ENCODE peak calls at places on chromosome 9, in seven cellular contexts. One of them, this sample, is unnamed.

GRCh38 chr9:70100362-70100761 is 56.7 kb downstream of the MAMDC2 start:
- DNase-seq in brain microvascular endothelial cell: no peak
- DNase-seq in fibroblast of pulmonary artery: peak
- DNase-seq in IMR-90: peak
- DNase-seq in tibial nerve: no peak
- DNase-seq in upper lobe of right lung: no peak
- DNase-seq in astrocyte of the spinal cord: no peak
- DNase-seq in this sample: no peak

GRCh38 chr9:2495221-2496005 is 126.2 kb upstream of the VLDLR start:
- DNase-seq in brain microvascular endothelial cell: no peak
- DNase-seq in fibroblast of pulmonary artery: no peak
- DNase-seq in IMR-90: no peak
- DNase-seq in tibial nerve: no peak
- DNase-seq in upper lobe of right lung: no peak
- DNase-seq in astrocyte of the spinal cord: no peak
- DNase-seq in this sample: no peak

GRCh38 chr9:93592389-93593021 is 16.1 kb downstream of the PHF2 start:
- DNase-seq in brain microvascular endothelial cell: no peak
- DNase-seq in fibroblast of pulmonary artery: no peak
- DNase-seq in IMR-90: no peak
- DNase-seq in tibial nerve: no peak
- DNase-seq in upper lobe of right lung: no peak
- DNase-seq in astrocyte of the spinal cord: peak
- DNase-seq in this sample: no peak

GRCh38 chr9:14415947-14416346 is 102.0 kb upstream of the NFIB start:
- DNase-seq in brain microvascular endothelial cell: peak
- DNase-seq in fibroblast of pulmonary artery: peak
- DNase-seq in IMR-90: peak
- DNase-seq in tibial nerve: no peak
- DNase-seq in upper lobe of right lung: no peak
- DNase-seq in astrocyte of the spinal cord: peak
- DNase-seq in this sample: peak

GRCh38 chr9:85332487-85332886 is 409.3 kb downstream of the AGTPBP1 start:
- DNase-seq in brain microvascular endothelial cell: no peak
- DNase-seq in fibroblast of pulmonary artery: no peak
- DNase-seq in IMR-90: no peak
- DNase-seq in tibial nerve: no peak
- DNase-seq in upper lobe of right lung: no peak
- DNase-seq in astrocyte of the spinal cord: no peak
- DNase-seq in this sample: no peak

GRCh38 chr9:107685901-107686300 is 196.3 kb upstream of the KLF4 start:
- DNase-seq in brain microvascular endothelial cell: no peak
- DNase-seq in fibroblast of pulmonary artery: peak
- DNase-seq in IMR-90: no peak
- DNase-seq in tibial nerve: no peak
- DNase-seq in upper lobe of right lung: no peak
- DNase-seq in astrocyte of the spinal cord: no peak
- DNase-seq in this sample: peak

GRCh38 chr9:31683126-31683525 is 701.3 kb upstream of the ACO1 start:
- DNase-seq in brain microvascular endothelial cell: no peak
- DNase-seq in fibroblast of pulmonary artery: no peak
- DNase-seq in IMR-90: no peak
- DNase-seq in tibial nerve: no peak
- DNase-seq in upper lobe of right lung: no peak
- DNase-seq in astrocyte of the spinal cord: peak
- DNase-seq in this sample: no peak

GRCh38 chr9:118529210-118529609 is 825.0 kb downstream of the TLR4 start:
- DNase-seq in brain microvascular endothelial cell: peak
- DNase-seq in fibroblast of pulmonary artery: peak
- DNase-seq in IMR-90: no peak
- DNase-seq in tibial nerve: no peak
- DNase-seq in upper lobe of right lung: no peak
- DNase-seq in astrocyte of the spinal cord: peak
- DNase-seq in this sample: peak

GRCh38 chr9:18910435-18910834 is 122.6 kb downstream of the SAXO1 start:
- DNase-seq in brain microvascular endothelial cell: no peak
- DNase-seq in fibroblast of pulmonary artery: no peak
- DNase-seq in IMR-90: peak
- DNase-seq in tibial nerve: no peak
- DNase-seq in upper lobe of right lung: no peak
- DNase-seq in astrocyte of the spinal cord: peak
- DNase-seq in this sample: no peak

GRCh38 chr9:100100268-100100667 is 1.2 kb downstream of the INVS start:
- DNase-seq in brain microvascular endothelial cell: no peak
- DNase-seq in fibroblast of pulmonary artery: no peak
- DNase-seq in IMR-90: no peak
- DNase-seq in tibial nerve: no peak
- DNase-seq in upper lobe of right lung: no peak
- DNase-seq in astrocyte of the spinal cord: no peak
- DNase-seq in this sample: no peak

GRCh38 chr9:98520221-98520920 is 188.4 kb downstream of the GABBR2 start:
- DNase-seq in brain microvascular endothelial cell: no peak
- DNase-seq in fibroblast of pulmonary artery: peak
- DNase-seq in IMR-90: peak
- DNase-seq in tibial nerve: no peak
- DNase-seq in upper lobe of right lung: no peak
- DNase-seq in astrocyte of the spinal cord: peak
- DNase-seq in this sample: no peak

GRCh38 chr9:98521141-98521540 is 187.6 kb downstream of the GABBR2 start:
- DNase-seq in brain microvascular endothelial cell: peak
- DNase-seq in fibroblast of pulmonary artery: peak
- DNase-seq in IMR-90: peak
- DNase-seq in tibial nerve: no peak
- DNase-seq in upper lobe of right lung: no peak
- DNase-seq in astrocyte of the spinal cord: peak
- DNase-seq in this sample: peak

GRCh38 chr9:98519641-98520040 is 189.1 kb downstream of the GABBR2 start:
- DNase-seq in brain microvascular endothelial cell: no peak
- DNase-seq in fibroblast of pulmonary artery: no peak
- DNase-seq in IMR-90: no peak
- DNase-seq in tibial nerve: no peak
- DNase-seq in upper lobe of right lung: no peak
- DNase-seq in astrocyte of the spinal cord: no peak
- DNase-seq in this sample: no peak

GRCh38 chr9:98523231-98523901 is 185.4 kb downstream of the GABBR2 start:
- DNase-seq in brain microvascular endothelial cell: peak
- DNase-seq in fibroblast of pulmonary artery: peak
- DNase-seq in IMR-90: peak
- DNase-seq in tibial nerve: no peak
- DNase-seq in upper lobe of right lung: no peak
- DNase-seq in astrocyte of the spinal cord: peak
- DNase-seq in this sample: peak

GRCh38 chr9:98522487-98522886 is 186.2 kb downstream of the GABBR2 start:
- DNase-seq in brain microvascular endothelial cell: no peak
- DNase-seq in fibroblast of pulmonary artery: no peak
- DNase-seq in IMR-90: no peak
- DNase-seq in tibial nerve: no peak
- DNase-seq in upper lobe of right lung: no peak
- DNase-seq in astrocyte of the spinal cord: no peak
- DNase-seq in this sample: peak
- H3K4me3 ChIP-seq in brain microvascular endothelial cell: no peak
- H3K4me3 ChIP-seq in fibroblast of pulmonary artery: no peak
- H3K4me3 ChIP-seq in IMR-90: no peak
- H3K4me3 ChIP-seq in tibial nerve: no peak
- H3K4me3 ChIP-seq in upper lobe of right lung: no peak
- H3K4me3 ChIP-seq in astrocyte of the spinal cord: no peak
- H3K4me3 ChIP-seq in this sample: no peak

GRCh38 chr9:129008469-129008965 is 19.6 kb downstream of the SH3GLB2 start:
- DNase-seq in brain microvascular endothelial cell: no peak
- DNase-seq in fibroblast of pulmonary artery: no peak
- DNase-seq in IMR-90: no peak
- DNase-seq in tibial nerve: no peak
- DNase-seq in upper lobe of right lung: peak
- DNase-seq in astrocyte of the spinal cord: no peak
- DNase-seq in this sample: no peak

GRCh38 chr9:129006328-129007034 is 21.6 kb downstream of the SH3GLB2 start:
- DNase-seq in brain microvascular endothelial cell: peak
- DNase-seq in fibroblast of pulmonary artery: peak
- DNase-seq in IMR-90: peak
- DNase-seq in tibial nerve: peak
- DNase-seq in upper lobe of right lung: peak
- DNase-seq in astrocyte of the spinal cord: peak
- DNase-seq in this sample: peak

GRCh38 chr9:129007766-129008468 is 20.2 kb downstream of the SH3GLB2 start:
- DNase-seq in brain microvascular endothelial cell: no peak
- DNase-seq in fibroblast of pulmonary artery: no peak
- DNase-seq in IMR-90: no peak
- DNase-seq in tibial nerve: no peak
- DNase-seq in upper lobe of right lung: peak
- DNase-seq in astrocyte of the spinal cord: no peak
- DNase-seq in this sample: peak

GRCh38 chr9:129005336-129005997 is 22.7 kb downstream of the SH3GLB2 start:
- DNase-seq in brain microvascular endothelial cell: no peak
- DNase-seq in fibroblast of pulmonary artery: no peak
- DNase-seq in IMR-90: no peak
- DNase-seq in tibial nerve: no peak
- DNase-seq in upper lobe of right lung: peak
- DNase-seq in astrocyte of the spinal cord: no peak
- DNase-seq in this sample: no peak

DNA sequence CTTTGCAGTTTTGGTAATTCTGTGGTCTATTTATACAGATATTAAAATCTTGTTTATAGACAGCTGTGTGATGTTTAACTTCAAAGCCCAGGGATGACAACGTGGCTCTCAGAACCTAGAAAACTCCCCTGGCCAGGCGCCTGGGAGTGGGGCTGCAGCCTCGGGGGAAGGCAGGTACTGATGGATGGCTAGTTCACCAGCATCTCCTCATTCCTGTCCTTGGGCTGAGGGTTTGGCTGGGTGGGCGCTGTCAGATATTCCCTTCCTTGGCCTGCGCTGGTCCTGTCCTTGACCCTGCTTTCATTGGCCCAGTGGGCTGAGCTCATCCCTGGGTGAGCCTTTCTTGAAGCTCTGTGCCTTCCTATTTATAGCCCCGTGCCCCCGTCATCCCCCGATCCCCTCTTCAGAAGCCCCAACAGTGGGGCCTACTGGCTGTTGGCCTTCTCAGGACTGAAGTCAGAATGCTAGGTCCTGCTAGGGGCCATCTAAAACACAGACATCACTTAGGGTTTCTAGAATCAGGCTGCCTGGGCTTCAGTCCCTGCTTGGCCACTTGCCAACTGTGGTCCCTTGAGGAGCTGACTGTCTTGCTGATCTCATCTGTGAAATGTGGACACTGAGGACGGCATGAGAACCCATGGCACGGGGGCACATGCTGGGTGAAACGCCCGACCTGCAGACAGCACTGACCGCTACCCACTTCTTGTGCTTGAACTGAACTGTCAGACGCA is 20.9 kb downstream of the SH3GLB2 start:
- DNase-seq in brain microvascular endothelial cell: no peak
- DNase-seq in fibroblast of pulmonary artery: no peak
- DNase-seq in IMR-90: no peak
- DNase-seq in tibial nerve: peak
- DNase-seq in upper lobe of right lung: peak
- DNase-seq in astrocyte of the spinal cord: no peak
- DNase-seq in this sample: no peak
- TF ChIP-seq CTCF in brain microvascular endothelial cell: no peak
- TF ChIP-seq CTCF in fibroblast of pulmonary artery: no peak
- TF ChIP-seq CTCF in IMR-90: no peak
- TF ChIP-seq CTCF in tibial nerve: no peak
- TF ChIP-seq CTCF in upper lobe of right lung: no peak
- TF ChIP-seq CTCF in astrocyte of the spinal cord: no peak
- TF ChIP-seq CTCF in this sample: no peak

GRCh38 chr9:35538361-35539234 is 48.7 kb downstream of the RUSC2 start:
- DNase-seq in brain microvascular endothelial cell: peak
- DNase-seq in fibroblast of pulmonary artery: peak
- DNase-seq in IMR-90: peak
- DNase-seq in tibial nerve: peak
- DNase-seq in upper lobe of right lung: peak
- DNase-seq in astrocyte of the spinal cord: peak
- DNase-seq in this sample: peak
- H3K4me3 ChIP-seq in brain microvascular endothelial cell: peak
- H3K4me3 ChIP-seq in fibroblast of pulmonary artery: peak
- H3K4me3 ChIP-seq in IMR-90: peak
- H3K4me3 ChIP-seq in tibial nerve: peak
- H3K4me3 ChIP-seq in upper lobe of right lung: peak
- H3K4me3 ChIP-seq in astrocyte of the spinal cord: peak
- H3K4me3 ChIP-seq in this sample: peak

GRCh38 chr9:125604189-125604588 is 102.8 kb downstream of the MAPKAP1 start:
- DNase-seq in brain microvascular endothelial cell: no peak
- DNase-seq in fibroblast of pulmonary artery: no peak
- DNase-seq in IMR-90: no peak
- DNase-seq in tibial nerve: no peak
- DNase-seq in upper lobe of right lung: no peak
- DNase-seq in astrocyte of the spinal cord: no peak
- DNase-seq in this sample: no peak

GRCh38 chr9:125600194-125600593 is 106.8 kb downstream of the MAPKAP1 start:
- DNase-seq in brain microvascular endothelial cell: no peak
- DNase-seq in fibroblast of pulmonary artery: peak
- DNase-seq in IMR-90: no peak
- DNase-seq in tibial nerve: no peak
- DNase-seq in upper lobe of right lung: no peak
- DNase-seq in astrocyte of the spinal cord: no peak
- DNase-seq in this sample: no peak

GRCh38 chr9:125603478-125604021 is 103.5 kb downstream of the MAPKAP1 start:
- DNase-seq in brain microvascular endothelial cell: no peak
- DNase-seq in fibroblast of pulmonary artery: no peak
- DNase-seq in IMR-90: no peak
- DNase-seq in tibial nerve: no peak
- DNase-seq in upper lobe of right lung: no peak
- DNase-seq in astrocyte of the spinal cord: no peak
- DNase-seq in this sample: no peak

DNA sequence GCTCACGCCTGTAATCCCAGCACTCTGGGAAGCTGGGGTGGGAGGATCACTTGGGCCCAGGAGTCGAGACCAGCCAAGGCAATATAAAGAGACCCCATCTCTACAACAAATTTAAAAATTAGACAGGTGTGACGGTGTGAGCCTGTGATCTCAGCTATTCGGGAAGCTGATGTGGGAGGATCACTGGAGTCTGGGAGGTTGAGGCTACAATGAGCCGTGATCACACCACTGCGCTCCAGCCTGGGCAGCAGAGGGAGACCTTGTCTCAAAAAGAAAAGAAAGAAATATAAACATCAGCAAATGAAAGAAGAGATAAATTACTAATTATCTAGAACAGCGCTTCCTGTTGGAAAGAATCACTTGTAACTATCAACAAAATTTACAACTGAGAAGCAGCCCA is 105.0 kb downstream of the MAPKAP1 start:
- DNase-seq in brain microvascular endothelial cell: no peak
- DNase-seq in fibroblast of pulmonary artery: no peak
- DNase-seq in IMR-90: no peak
- DNase-seq in tibial nerve: no peak
- DNase-seq in upper lobe of right lung: no peak
- DNase-seq in astrocyte of the spinal cord: no peak
- DNase-seq in this sample: no peak
- TF ChIP-seq CTCF in brain microvascular endothelial cell: peak
- TF ChIP-seq CTCF in fibroblast of pulmonary artery: no peak
- TF ChIP-seq CTCF in IMR-90: peak
- TF ChIP-seq CTCF in tibial nerve: no peak
- TF ChIP-seq CTCF in upper lobe of right lung: no peak
- TF ChIP-seq CTCF in astrocyte of the spinal cord: peak
- TF ChIP-seq CTCF in this sample: no peak

This sample was measured in epithelial cell of esophagus.